ENCODE peak calls at places on chromosome 16, in ten cellular contexts. T is right atrium auricular region, W is fibroblast of lung, C is tibial nerve, U is neural progenitor cell, K is IMR-90, N is esophagus muscularis mucosa, D is lower lobe of right lung, L is Caco-2, Q is A549. V is an unnamed sample.

GRCh38 chr16:65959978-65960377 is 406.5 kb upstream of the CDH5 start:
- DNase-seq in N (no peak), Q (no peak), L (no peak), C (no peak), K (no peak), U (no peak), T (no peak), D (no peak), W (no peak), V (no peak)

GRCh38 chr16:1198194-1198593 is 26.9 kb downstream of the TPSG1 start:
- DNase-seq in D (no peak), U (no peak), Q (no peak), T (no peak), K (no peak), W (no peak), C (no peak), L (no peak), N (no peak), V (no peak)

GRCh38 chr16:50297301-50298074 is 31.1 kb downstream of the ADCY7 start:
- DNase-seq in Q (no peak), N (no peak), C (no peak), K (no peak), U (no peak), L (peak; percentile 32), T (no peak), D (peak; percentile 34), W (no peak), V (peak; percentile 9)

GRCh38 chr16:11805556-11805955 is 8.5 kb upstream of the ZC3H7A start:
- DNase-seq in W (no peak), T (no peak), D (no peak), U (no peak), Q (no peak), K (no peak), C (no peak), L (no peak), N (no peak), V (no peak)

GRCh38 chr16:81586421-81586820 is 141.8 kb downstream of the CMIP start:
- DNase-seq in N (no peak), L (peak; percentile 59), T (no peak), C (no peak), U (no peak), D (no peak), K (peak; percentile 33), Q (no peak), W (peak; percentile 58), V (no peak)

GRCh38 chr16:48025359-48025758 is 130.4 kb downstream of the ABCC12 start:
- DNase-seq in U (no peak), N (no peak), L (no peak), T (no peak), W (no peak), C (no peak), Q (no peak), D (no peak), K (no peak), V (no peak)

GRCh38 chr16:48535369-48535787 is 74.6 kb downstream of the N4BP1 start:
- DNase-seq in D (no peak), K (no peak), T (peak; percentile 52), W (no peak), N (no peak), C (no peak), L (no peak), U (no peak), Q (no peak), V (no peak)

GRCh38 chr16:23905027-23905426 is 69.2 kb downstream of the PRKCB start:
- DNase-seq in K (peak; percentile 70), L (no peak), W (peak; percentile 62), D (peak; percentile 50), N (no peak), U (peak; percentile 83), T (no peak), Q (peak; percentile 15), C (no peak), V (no peak)

GRCh38 chr16:4496305-4496704 is 20.1 kb downstream of the HMOX2 start:
- DNase-seq in W (peak; percentile 70), L (no peak), Q (no peak), D (no peak), U (no peak), C (no peak), N (no peak), T (no peak), K (peak; percentile 85), V (no peak)

GRCh38 chr16:11403920-11404319 is 58.7 kb downstream of the RMI2 start:
- DNase-seq in N (no peak), U (no peak), C (no peak), W (no peak), Q (no peak), L (no peak), T (no peak), K (no peak), D (no peak), V (no peak)

GRCh38 chr16:4675864-4676786 is 17.2 kb upstream of the NUDT16L1 start:
- DNase-seq in Q (no peak), D (no peak), C (no peak), U (no peak), T (no peak), L (no peak), W (no peak), N (no peak), K (no peak), V (no peak)

GRCh38 chr16:10776280-10776679 is 32.6 kb downstream of the NUBP1 start:
- DNase-seq in W (no peak), T (no peak), K (no peak), U (no peak), D (no peak), C (no peak), L (no peak), N (no peak), Q (no peak), V (no peak)

GRCh38 chr16:71807905-71808592 is 585 bp downstream of the AP1G1 start:
- DNase-seq in C (no peak), W (peak; percentile 38), L (peak; percentile 45), D (no peak), U (peak; percentile 49), Q (peak; percentile 29), K (peak; percentile 21), N (peak; percentile 93), T (no peak), V (no peak)

GRCh38 chr16:9657659-9658058 is 524.6 kb downstream of the GRIN2A start:
- DNase-seq in D (no peak), N (no peak), T (no peak), K (no peak), C (no peak), L (no peak), U (no peak), W (no peak), Q (no peak), V (no peak)

GRCh38 chr16:19875900-19876299 is 8.7 kb downstream of the GPRC5B start:
- DNase-seq in L (no peak), D (no peak), N (no peak), T (no peak), Q (no peak), U (peak; percentile 63), C (no peak), W (no peak), K (no peak), V (no peak)

GRCh38 chr16:78249056-78249455 is 149.6 kb downstream of the WWOX start:
- DNase-seq in W (no peak), T (no peak), N (no peak), L (peak; percentile 82), C (no peak), U (peak; percentile 73), Q (no peak), D (peak; percentile 70), K (no peak), V (peak; percentile 11)
- TF ChIP-seq CTCF in W (no peak), T (no peak), N (no peak), L (peak; percentile 9), C (no peak), U (peak; percentile 59), Q (no peak), D (no peak), K (no peak), V (no peak)

DNA sequence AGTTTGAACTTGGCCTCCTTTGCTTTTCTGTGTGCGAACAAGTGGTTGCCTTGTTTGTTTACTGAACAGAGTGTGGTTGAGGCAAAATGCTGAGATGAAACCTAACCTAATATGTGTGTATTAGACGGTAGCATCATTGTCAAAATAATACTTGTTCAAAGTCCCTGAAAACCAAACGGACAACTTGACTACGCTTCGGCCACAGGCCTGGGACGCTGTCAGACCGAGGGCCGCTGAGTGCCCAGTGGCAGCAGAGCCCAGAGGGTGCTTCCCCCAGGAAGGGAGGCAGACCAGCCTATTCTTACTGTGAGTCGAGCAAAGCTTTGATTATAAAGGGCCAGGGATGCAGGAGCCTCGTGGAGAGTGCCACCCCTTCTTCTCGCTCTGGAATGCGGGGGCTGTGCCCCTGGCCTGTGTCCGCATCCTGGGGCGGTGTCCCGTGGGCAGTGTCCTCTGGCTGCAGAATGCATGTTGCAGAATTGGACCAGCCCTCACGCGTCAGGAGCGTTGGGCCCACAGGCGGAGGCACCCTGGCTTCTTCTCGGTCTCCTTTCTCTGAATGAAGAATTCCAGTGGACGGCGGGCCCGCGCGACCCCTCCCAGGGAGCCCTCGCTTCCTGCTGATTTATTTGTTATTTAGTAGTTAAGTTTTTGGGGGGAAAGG is 5.2 kb downstream of the ACSF3 start:
- DNase-seq in W (no peak), C (no peak), Q (no peak), D (no peak), N (no peak), L (no peak), U (no peak), K (no peak), T (no peak), V (no peak)
- H3K4me3 ChIP-seq in W (no peak overlapping the region), C (no peak overlapping the region), Q (no peak overlapping the region), D (no peak overlapping the region), N (no peak overlapping the region), L (no peak overlapping the region), U (no peak overlapping the region), K (no peak overlapping the region), T (no peak overlapping the region), V (no peak overlapping the region)

DNA sequence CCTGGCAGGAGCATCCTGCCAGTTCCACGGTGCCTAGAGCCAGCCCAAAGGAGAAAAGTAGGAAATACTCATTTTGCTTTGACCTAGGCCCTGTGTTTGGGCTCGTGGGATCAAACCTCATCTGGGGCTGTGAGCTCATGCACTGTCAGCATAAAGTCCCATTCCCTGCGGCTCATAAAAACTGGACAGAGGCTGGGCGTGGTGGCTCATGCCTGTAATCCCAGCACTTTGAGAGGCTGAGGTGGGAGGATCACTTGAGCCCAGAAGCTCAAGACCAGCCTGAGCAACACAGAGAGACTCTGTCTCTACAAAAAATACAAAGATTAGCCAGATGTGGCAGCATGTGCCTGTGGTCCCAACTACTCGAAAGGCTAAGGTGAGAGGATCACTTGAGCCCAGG is 17.9 kb downstream of the ATP6V0D1 start:
- DNase-seq in L (no peak), K (no peak), Q (no peak), N (no peak), D (no peak), U (no peak), W (no peak), C (no peak), T (no peak), V (no peak)
- H3K4me1 ChIP-seq in L (no peaks in the 10 kb centered on the region), K (peaks cover 20% of the 10 kb centered on the region), Q (peaks cover 17% of the 10 kb centered on the region), N (peaks cover 86% of the 10 kb centered on the region), D (peaks cover 72% of the 10 kb centered on the region), U (no peaks in the 10 kb centered on the region), W (peaks cover 18% of the 10 kb centered on the region), C (peaks cover 8% of the 10 kb centered on the region), T (no peaks in the 10 kb centered on the region), V (peaks cover 84% of the 10 kb centered on the region)

DNA sequence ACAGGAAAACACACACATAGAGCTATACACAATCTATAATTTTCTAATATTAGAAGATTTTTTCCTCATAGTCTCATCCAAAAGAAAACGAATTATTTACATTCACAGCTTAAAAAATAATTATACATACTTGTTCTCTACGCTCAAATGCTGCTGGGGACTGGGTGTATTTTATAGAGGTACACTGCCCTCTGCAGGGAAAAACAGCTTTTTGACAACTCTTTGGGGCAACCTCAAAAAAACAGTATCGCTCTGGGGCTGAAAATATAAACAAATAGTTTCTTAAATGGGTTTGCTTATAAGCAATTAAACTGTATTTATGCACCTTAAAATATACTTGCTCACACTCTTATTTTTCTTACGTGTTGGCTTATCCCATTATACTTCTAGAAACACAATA is 261.8 kb upstream of the PSMD7 start:
- DNase-seq in K (peak; percentile 11), W (peak; percentile 1), N (no peak), T (no peak), U (peak; percentile 66), C (no peak), D (no peak), L (no peak), Q (peak; percentile 14), V (no peak)
- TF ChIP-seq CTCF in K (peak; percentile 29), W (peak; percentile 60), N (no peak), T (no peak), U (peak; percentile 82), C (no peak), D (peak; percentile 24), L (peak; percentile 49), Q (peak; percentile 59), V (no peak)